ENCODE peak calls at places on chromosomes 12 and 14, in eight cellular contexts. Q, W, S, P, N, M, G and Z are unnamed samples. For H3K27me3 and H3K9me2, the result is how much of the 10 kb centered on the place peaks cover.

GRCh38 chr12:116528067-116528466 is 31.1 kb upstream of the MAP1LC3B2 start:
- DNase-seq in Q (peak), W (peak), S (no peak), P (peak), N (no peak), M (no peak), G (peak), Z (no peak)

GRCh38 chr14:34723867-34724266 is 9.5 kb upstream of the CFL2 start:
- DNase-seq in Q (no peak), W (no peak), S (no peak), P (no peak), N (no peak), M (no peak), G (no peak), Z (no peak)

GRCh38 chr12:88472248-88472647 is 108.0 kb downstream of the KITLG start:
- DNase-seq in Q (no peak), W (peak), S (no peak), P (peak), N (no peak), M (no peak), G (no peak), Z (no peak)

GRCh38 chr12:77493769-77494168 is 336.9 kb upstream of the NAV3 start:
- DNase-seq in Q (no peak), W (no peak), S (no peak), P (no peak), N (no peak), M (no peak), G (no peak), Z (no peak)

GRCh38 chr12:126767334-126767733 is 1499.6 kb upstream of the TMEM132C start:
- DNase-seq in Q (no peak), W (no peak), S (no peak), P (no peak), N (no peak), M (no peak), G (no peak), Z (no peak)

GRCh38 chr14:23414906-23415820 is 7.1 kb upstream of the MYH6 start:
- DNase-seq in Q (no peak), W (no peak), S (no peak), P (no peak), N (no peak), M (no peak), G (no peak), Z (no peak)

GRCh38 chr14:59511916-59512530 is 27.7 kb downstream of the JKAMP start:
- DNase-seq in Q (no peak), W (peak), S (no peak), P (peak), N (no peak), M (peak), G (no peak), Z (peak)

GRCh38 chr12:113202300-113203075 is 17.0 kb downstream of the RITA1 start:
- DNase-seq in Q (no peak), W (no peak), S (no peak), P (no peak), N (no peak), M (no peak), G (no peak), Z (no peak)

DNA sequence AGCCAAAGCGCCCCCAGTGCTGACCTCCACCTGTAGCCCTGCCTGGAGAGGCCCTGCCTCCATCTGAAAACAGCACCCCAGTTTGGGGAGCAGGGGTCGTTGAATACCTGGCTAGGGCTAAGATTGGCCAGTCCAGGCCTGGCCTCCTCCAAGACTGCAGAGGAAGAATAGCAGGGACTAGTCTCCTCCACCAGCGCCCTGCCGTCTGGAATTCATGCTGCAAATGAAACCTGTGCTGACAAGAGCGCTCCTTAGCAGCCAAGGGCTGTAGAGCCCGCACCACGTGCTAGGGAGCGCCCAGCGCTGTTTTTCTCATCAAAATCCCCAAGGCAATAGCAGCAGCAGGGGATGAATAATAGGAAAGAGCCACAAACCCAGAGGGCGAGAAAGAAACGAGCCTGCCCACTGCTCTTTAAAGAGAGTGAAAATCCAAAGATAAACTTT is 3.4 kb downstream of the COL2A1 start:
- DNase-seq in Q (peak), W (peak), S (peak), P (peak), N (no peak), M (peak), G (peak), Z (no peak)
- H3K27me3 ChIP-seq in Q (under half), W (under half), S (under half), P (half or more), N (half or more), M (half or more), G (under half), Z (under half)

GRCh38 chr14:96909841-96910364 is 112.7 kb downstream of the VRK1 start:
- DNase-seq in Q (no peak), W (no peak), S (no peak), P (no peak), N (no peak), M (no peak), G (no peak), Z (no peak)
- H3K4me2 ChIP-seq in Q (no peak), W (no peak), S (no peak), P (no peak), N (no peak), M (no peak), G (no peak), Z (no peak)

GRCh38 chr12:108419949-108420348 is 80.8 kb upstream of the CMKLR1 start:
- DNase-seq in Q (no peak), W (no peak), S (no peak), P (no peak), N (no peak), M (no peak), G (no peak), Z (no peak)

GRCh38 chr12:108423486-108423885 is 84.4 kb upstream of the CMKLR1 start:
- DNase-seq in Q (no peak), W (no peak), S (no peak), P (no peak), N (no peak), M (no peak), G (no peak), Z (peak)

GRCh38 chr12:108414021-108414420 is 74.9 kb upstream of the CMKLR1 start:
- DNase-seq in Q (no peak), W (peak), S (no peak), P (no peak), N (no peak), M (no peak), G (no peak), Z (no peak)

GRCh38 chr12:108424026-108424425 is 84.9 kb upstream of the CMKLR1 start:
- DNase-seq in Q (no peak), W (peak), S (no peak), P (no peak), N (no peak), M (no peak), G (no peak), Z (no peak)

DNA sequence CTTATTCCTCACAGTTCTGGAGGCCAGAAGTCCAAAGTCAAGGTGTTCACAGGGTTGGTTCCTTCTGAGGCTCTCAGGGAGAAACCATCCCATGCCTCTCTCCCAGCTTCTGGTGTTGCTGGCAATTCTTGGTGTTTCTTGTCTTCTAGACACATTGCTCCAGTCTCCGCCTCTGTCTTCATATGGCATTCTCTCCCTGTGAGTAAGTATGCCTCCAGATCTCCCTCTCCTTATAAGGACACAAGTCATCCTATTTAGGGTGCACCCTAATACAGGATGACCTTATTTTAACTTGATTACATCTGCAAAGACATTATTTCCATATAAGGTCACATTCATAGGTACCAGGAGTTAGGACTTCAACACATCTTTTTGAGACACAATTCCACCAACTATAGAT is 79.1 kb upstream of the CMKLR1 start:
- DNase-seq in Q (no peak), W (no peak), S (no peak), P (peak), N (no peak), M (no peak), G (no peak), Z (no peak)
- H3K9me2 ChIP-seq in Q (under half), W (under half), S (under half), P (under half), N (under half), M (under half), G (under half), Z (under half)

GRCh38 chr14:28767851-28768548 is 1.4 kb downstream of the FOXG1 start:
- DNase-seq in Q (no peak), W (no peak), S (peak), P (no peak), N (no peak), M (peak), G (no peak), Z (no peak)
- H3K27me3 ChIP-seq in Q (under half), W (half or more), S (half or more), P (half or more), N (under half), M (half or more), G (under half), Z (under half)

GRCh38 chr14:106058342-106058741 is 532.0 kb downstream of the TMEM121 start:
- DNase-seq in Q (no peak), W (no peak), S (no peak), P (no peak), N (no peak), M (no peak), G (no peak), Z (no peak)

GRCh38 chr14:106060576-106060975 is 534.2 kb downstream of the TMEM121 start:
- DNase-seq in Q (no peak), W (no peak), S (no peak), P (no peak), N (no peak), M (no peak), G (no peak), Z (no peak)

GRCh38 chr14:106067935-106068334 is 541.6 kb downstream of the TMEM121 start:
- DNase-seq in Q (no peak), W (no peak), S (no peak), P (no peak), N (no peak), M (no peak), G (no peak), Z (no peak)

DNA sequence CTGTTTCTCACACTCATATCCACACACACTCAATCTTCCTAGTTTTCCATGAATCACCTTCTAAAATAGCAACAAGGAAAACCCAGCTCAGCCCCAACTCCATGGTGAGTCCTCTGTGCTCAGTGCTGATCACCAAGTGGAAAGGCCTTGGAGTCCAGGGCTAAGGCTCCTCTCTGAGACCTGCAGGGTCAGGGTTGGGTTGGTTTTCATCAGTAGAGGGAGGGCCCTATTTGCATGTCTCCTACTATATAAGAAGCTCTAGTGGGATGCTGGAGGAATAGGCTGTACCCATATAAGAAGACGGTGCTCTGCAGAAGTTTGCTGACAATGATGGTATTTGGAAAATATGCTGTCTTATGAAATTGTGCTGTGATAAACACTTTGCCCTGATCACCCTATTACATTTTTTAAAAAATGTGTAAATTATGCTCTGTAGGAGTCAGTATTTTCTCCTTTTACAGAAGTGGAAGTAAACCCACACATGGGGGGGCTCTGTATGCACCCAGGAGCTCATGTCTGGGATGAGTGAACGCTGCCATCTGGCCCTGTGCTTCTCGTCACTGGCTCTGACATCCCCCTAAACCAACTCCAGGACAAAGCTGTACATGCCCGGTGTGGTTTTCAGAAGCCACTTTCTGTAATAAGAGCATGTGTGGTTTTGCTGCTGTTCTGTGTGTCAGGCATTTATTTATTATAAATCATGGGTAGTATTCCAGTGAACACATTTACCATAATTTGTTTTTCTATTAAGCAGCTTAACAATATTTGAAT is 536.3 kb downstream of the TMEM121 start:
- DNase-seq in Q (no peak), W (no peak), S (no peak), P (no peak), N (no peak), M (no peak), G (no peak), Z (no peak)
- H3K4me2 ChIP-seq in Q (no peak), W (no peak), S (no peak), P (no peak), N (no peak), M (no peak), G (no peak), Z (no peak)

GRCh38 chr12:44546037-44546436 is 330.1 kb downstream of the NELL2 start:
- DNase-seq in Q (no peak), W (no peak), S (no peak), P (no peak), N (no peak), M (no peak), G (no peak), Z (no peak)

GRCh38 chr12:44551631-44552030 is 324.5 kb downstream of the NELL2 start:
- DNase-seq in Q (no peak), W (no peak), S (no peak), P (no peak), N (no peak), M (no peak), G (no peak), Z (no peak)

GRCh38 chr12:44550377-44550776 is 325.7 kb downstream of the NELL2 start:
- DNase-seq in Q (no peak), W (no peak), S (no peak), P (no peak), N (no peak), M (no peak), G (no peak), Z (no peak)
- H3K9me2 ChIP-seq in Q (under half), W (under half), S (under half), P (under half), N (under half), M (under half), G (under half), Z (under half)

DNA sequence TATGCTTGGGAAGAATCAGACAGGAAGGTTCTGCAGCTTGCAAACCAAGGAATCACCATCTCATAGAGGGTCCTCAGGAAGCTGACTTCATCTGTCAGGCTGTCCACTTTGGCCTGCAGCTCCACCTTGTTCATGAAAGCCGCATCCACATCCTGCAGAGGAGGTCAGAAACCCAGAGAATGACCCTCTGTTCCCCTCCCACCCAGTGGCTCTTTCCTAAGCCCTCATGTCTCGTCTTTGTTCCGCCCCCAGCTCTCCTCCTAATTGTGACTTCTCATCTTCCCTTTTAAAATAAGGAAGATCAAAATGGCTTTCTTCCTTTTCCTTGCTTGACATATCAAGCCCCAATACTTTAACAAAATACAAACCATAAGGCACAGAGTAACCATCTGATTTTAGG is 4.4 kb downstream of the KRT76 start:
- DNase-seq in Q (no peak), W (no peak), S (no peak), P (no peak), N (no peak), M (no peak), G (no peak), Z (no peak)
- H3K27me3 ChIP-seq in Q (under half), W (under half), S (under half), P (half or more), N (half or more), M (under half), G (under half), Z (under half)

GRCh38 chr12:2285462-2285861 is 232.7 kb downstream of the CACNA1C start:
- DNase-seq in Q (no peak), W (no peak), S (no peak), P (no peak), N (no peak), M (no peak), G (no peak), Z (no peak)
- H3K4me2 ChIP-seq in Q (no peak), W (no peak), S (no peak), P (peak), N (no peak), M (no peak), G (no peak), Z (no peak)

GRCh38 chr14:67928375-67928774 is 108.8 kb downstream of the RAD51B start:
- DNase-seq in Q (no peak), W (no peak), S (no peak), P (no peak), N (no peak), M (peak), G (no peak), Z (no peak)
- H3K9me2 ChIP-seq in Q (under half), W (under half), S (under half), P (under half), N (under half), M (under half), G (under half), Z (under half)

DNA sequence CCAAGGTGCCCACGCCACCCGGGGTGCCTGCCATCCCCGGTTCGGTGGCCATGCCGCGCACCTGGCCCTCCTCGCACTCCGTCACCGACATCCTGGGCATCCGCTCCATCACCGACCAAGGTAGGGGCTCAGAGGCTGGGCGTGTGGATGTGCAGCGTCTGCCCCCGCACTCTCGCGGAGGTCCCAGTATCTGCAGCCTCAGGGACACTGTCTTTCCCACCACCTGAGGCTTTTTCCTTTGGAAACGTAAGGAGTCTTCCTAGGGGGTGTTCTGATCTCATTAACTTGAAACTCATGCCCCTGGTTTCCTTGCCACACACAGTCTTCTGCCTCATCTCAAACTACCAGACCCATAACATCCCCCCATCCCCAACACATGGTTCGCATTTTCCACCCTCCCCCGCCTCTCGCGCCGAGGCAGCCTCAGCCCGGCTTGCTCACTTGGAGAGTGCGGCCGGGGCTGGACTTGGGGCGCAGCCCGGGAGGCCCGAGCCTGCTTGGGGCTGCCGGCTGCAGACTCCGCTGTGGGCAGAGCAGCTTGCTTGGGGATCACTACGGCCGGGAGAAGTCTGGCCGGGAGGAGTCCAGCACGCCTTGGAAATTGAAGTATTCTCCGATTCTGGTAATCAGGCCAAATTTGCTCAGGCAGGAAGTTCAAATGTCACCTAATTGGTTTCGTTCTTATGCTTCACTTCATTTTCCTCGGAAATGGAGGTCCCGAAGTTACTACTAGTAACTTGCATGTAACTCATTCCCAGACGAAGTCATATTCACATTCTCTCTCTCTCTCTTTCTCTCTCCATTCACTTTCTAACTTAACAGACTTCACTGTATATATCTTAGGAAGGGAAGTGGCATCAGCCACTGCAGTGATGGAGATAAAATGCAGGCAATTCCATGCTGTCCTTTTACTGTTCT is 2.0 kb downstream of the PAX9 start:
- DNase-seq in Q (no peak), W (peak), S (no peak), P (peak), N (no peak), M (peak), G (no peak), Z (no peak)
- H3K27me3 ChIP-seq in Q (under half), W (under half), S (half or more), P (half or more), N (under half), M (half or more), G (under half), Z (under half)